ENCODE peak calls at places on chromosomes 13 and 19, in five cellular contexts. One of them, this sample, is unnamed.

GRCh38 chr19:38194061-38194701 is 29.8 kb downstream of the DPF1 start:
- DNase-seq in CD4-positive, alpha-beta T cell: no peak
- DNase-seq in stimulated activated naive B cell treated with anti-CD40 and anti-IgM and Interleukin-4, amounts not matched to agents 10 μg/mL and 1 μg/mL and 100 μg/mL, for 72 hours: no peak
- DNase-seq in thoracic aorta: no peak
- DNase-seq in colonic mucosa: no peak
- DNase-seq in this sample: no peak

GRCh38 chr19:5621311-5621944 is 1.1 kb downstream of the SAFB2 start:
- DNase-seq in CD4-positive, alpha-beta T cell: no peak
- DNase-seq in stimulated activated naive B cell treated with anti-CD40 and anti-IgM and Interleukin-4, amounts not matched to agents 10 μg/mL and 1 μg/mL and 100 μg/mL, for 72 hours: no peak
- DNase-seq in thoracic aorta: no peak
- DNase-seq in colonic mucosa: peak; percentile 27
- DNase-seq in this sample: no peak

GRCh38 chr13:29761815-29762214 is 88.6 kb downstream of the UBL3 start:
- DNase-seq in CD4-positive, alpha-beta T cell: no peak
- DNase-seq in stimulated activated naive B cell treated with anti-CD40 and anti-IgM and Interleukin-4, amounts not matched to agents 10 μg/mL and 1 μg/mL and 100 μg/mL, for 72 hours: no peak
- DNase-seq in thoracic aorta: no peak
- DNase-seq in colonic mucosa: no peak
- DNase-seq in this sample: no peak

GRCh38 chr13:46799139-46799538 is 2.2 kb upstream of the ESD start:
- DNase-seq in CD4-positive, alpha-beta T cell: no peak
- DNase-seq in stimulated activated naive B cell treated with anti-CD40 and anti-IgM and Interleukin-4, amounts not matched to agents 10 μg/mL and 1 μg/mL and 100 μg/mL, for 72 hours: no peak
- DNase-seq in thoracic aorta: no peak
- DNase-seq in colonic mucosa: no peak
- DNase-seq in this sample: no peak

GRCh38 chr13:33832872-33833271 is 14.9 kb downstream of the RFC3 start:
- DNase-seq in CD4-positive, alpha-beta T cell: no peak
- DNase-seq in stimulated activated naive B cell treated with anti-CD40 and anti-IgM and Interleukin-4, amounts not matched to agents 10 μg/mL and 1 μg/mL and 100 μg/mL, for 72 hours: no peak
- DNase-seq in thoracic aorta: no peak
- DNase-seq in colonic mucosa: no peak
- DNase-seq in this sample: peak; percentile 57

GRCh38 chr13:100269837-100270236 is 180.9 kb downstream of the PCCA start:
- DNase-seq in CD4-positive, alpha-beta T cell: no peak
- DNase-seq in stimulated activated naive B cell treated with anti-CD40 and anti-IgM and Interleukin-4, amounts not matched to agents 10 μg/mL and 1 μg/mL and 100 μg/mL, for 72 hours: no peak
- DNase-seq in thoracic aorta: peak; percentile 6
- DNase-seq in colonic mucosa: peak; percentile 62
- DNase-seq in this sample: peak; percentile 83

GRCh38 chr19:10896851-10897526 is 25.6 kb downstream of the CARM1 start:
- DNase-seq in CD4-positive, alpha-beta T cell: no peak
- DNase-seq in stimulated activated naive B cell treated with anti-CD40 and anti-IgM and Interleukin-4, amounts not matched to agents 10 μg/mL and 1 μg/mL and 100 μg/mL, for 72 hours: no peak
- DNase-seq in thoracic aorta: no peak
- DNase-seq in colonic mucosa: peak; percentile 40
- DNase-seq in this sample: no peak

GRCh38 chr13:28753208-28753892 is 34.6 kb upstream of the SLC46A3 start:
- DNase-seq in CD4-positive, alpha-beta T cell: no peak
- DNase-seq in stimulated activated naive B cell treated with anti-CD40 and anti-IgM and Interleukin-4, amounts not matched to agents 10 μg/mL and 1 μg/mL and 100 μg/mL, for 72 hours: no peak
- DNase-seq in thoracic aorta: peak; percentile 55
- DNase-seq in colonic mucosa: peak; percentile 59
- DNase-seq in this sample: peak; percentile 84

GRCh38 chr19:17718988-17719711 is at the start of gene MAP1S:
- DNase-seq in CD4-positive, alpha-beta T cell: peak; percentile 33
- DNase-seq in stimulated activated naive B cell treated with anti-CD40 and anti-IgM and Interleukin-4, amounts not matched to agents 10 μg/mL and 1 μg/mL and 100 μg/mL, for 72 hours: peak; percentile 56
- DNase-seq in thoracic aorta: no peak
- DNase-seq in colonic mucosa: peak; percentile 68
- DNase-seq in this sample: no peak